ENCODE peak calls at places on chromosomes 11 and 22, in seven cellular contexts. B, U, L, N, X, M and S are unnamed samples.

GRCh38 chr22:43008509-43008908 is 6.4 kb downstream of the PACSIN2 start:
- DNase-seq in L (peak; percentile 22), X (no peak), B (no peak), M (no peak), U (no peak), N (no peak), S (no peak)

GRCh38 chr11:73173755-73174494 is 31.8 kb upstream of the FCHSD2 start:
- DNase-seq in X (peak; percentile 78), U (no peak), B (peak; percentile 78), M (peak; percentile 25), L (peak; percentile 96), N (peak; percentile 56), S (peak; percentile 71)

GRCh38 chr11:14687456-14687855 is 43.9 kb downstream of the PDE3B start:
- DNase-seq in L (no peak), N (no peak), M (no peak), U (no peak), B (peak; percentile 61), X (no peak), S (no peak)

GRCh38 chr22:38272373-38273134 is at the start of gene TMEM184B:
- DNase-seq in N (peak; percentile 86), U (peak; percentile 18), B (peak; percentile 79), L (peak; percentile 86), X (peak; percentile 72), M (peak; percentile 58), S (peak; percentile 63)

GRCh38 chr22:33796494-33796893 is 123.8 kb downstream of the LARGE1 start:
- DNase-seq in N (no peak), B (no peak), X (no peak), M (no peak), U (no peak), L (no peak), S (no peak)

GRCh38 chr11:81707881-81708280 is 1025.8 kb downstream of the FAM181B start:
- DNase-seq in B (no peak), L (no peak), N (no peak), M (no peak), X (no peak), U (no peak), S (no peak)

GRCh38 chr11:17611049-17611448 is 64.0 kb downstream of the OTOG start:
- DNase-seq in B (no peak), N (no peak), X (no peak), L (no peak), M (no peak), U (no peak), S (no peak)

GRCh38 chr11:70605846-70606245 is 207.5 kb downstream of the CTTN start:
- DNase-seq in U (no peak), L (no peak), B (no peak), X (no peak), N (no peak), M (no peak), S (no peak)

GRCh38 chr11:4071828-4072421 is 22.7 kb upstream of the RRM1 start:
- DNase-seq in U (no peak), N (no peak), X (no peak), B (no peak), M (no peak), L (no peak), S (no peak)

GRCh38 chr22:19218541-19219233 is 40.2 kb upstream of the SLC25A1 start:
- DNase-seq in M (no peak), U (no peak), X (peak; percentile 88), B (no peak), L (no peak), N (no peak), S (no peak)

GRCh38 chr11:2271077-2271326 is 614 bp upstream of the ASCL2 start:
- DNase-seq in L (peak; percentile 68), U (no peak), N (peak; percentile 42), M (no peak), B (peak; percentile 39), X (no peak), S (no peak)

GRCh38 chr11:45210846-45211245 is 64.4 kb downstream of the PRDM11 start:
- DNase-seq in N (no peak), U (no peak), L (no peak), B (peak; percentile 20), X (no peak), M (no peak), S (no peak)

GRCh38 chr11:59810911-59811259 is 307 bp upstream of the MRPL16 start:
- DNase-seq in M (no peak), U (no peak), L (no peak), B (no peak), N (no peak), X (no peak), S (no peak)

GRCh38 chr11:2564008-2564530 is 119.3 kb downstream of the KCNQ1 start:
- DNase-seq in B (no peak), L (no peak), U (no peak), X (no peak), M (no peak), N (no peak), S (peak; percentile 77)

GRCh38 chr22:46969961-46970360 is 207.5 kb downstream of the TBC1D22A start:
- DNase-seq in M (no peak), N (no peak), U (no peak), L (no peak), X (no peak), B (no peak), S (no peak)

GRCh38 chr11:96173906-96174305 is 169.1 kb downstream of the MAML2 start:
- DNase-seq in M (no peak), X (no peak), L (no peak), U (no peak), N (no peak), B (no peak), S (no peak)

GRCh38 chr22:44869196-44869595 is 116.8 kb downstream of the ARHGAP8 start:
- DNase-seq in M (peak; percentile 12), U (no peak), N (no peak), B (no peak), L (no peak), X (no peak), S (no peak)

GRCh38 chr11:119491753-119492455 is 68.9 kb upstream of the THY1 start:
- DNase-seq in M (peak; percentile 12), X (no peak), N (no peak), U (no peak), B (no peak), L (no peak), S (no peak)

GRCh38 chr22:46596032-46596441 is 24.1 kb upstream of the GRAMD4 start:
- DNase-seq in M (no peak), X (peak; percentile 76), U (no peak), B (no peak), N (no peak), L (no peak), S (peak; percentile 94)

DNA sequence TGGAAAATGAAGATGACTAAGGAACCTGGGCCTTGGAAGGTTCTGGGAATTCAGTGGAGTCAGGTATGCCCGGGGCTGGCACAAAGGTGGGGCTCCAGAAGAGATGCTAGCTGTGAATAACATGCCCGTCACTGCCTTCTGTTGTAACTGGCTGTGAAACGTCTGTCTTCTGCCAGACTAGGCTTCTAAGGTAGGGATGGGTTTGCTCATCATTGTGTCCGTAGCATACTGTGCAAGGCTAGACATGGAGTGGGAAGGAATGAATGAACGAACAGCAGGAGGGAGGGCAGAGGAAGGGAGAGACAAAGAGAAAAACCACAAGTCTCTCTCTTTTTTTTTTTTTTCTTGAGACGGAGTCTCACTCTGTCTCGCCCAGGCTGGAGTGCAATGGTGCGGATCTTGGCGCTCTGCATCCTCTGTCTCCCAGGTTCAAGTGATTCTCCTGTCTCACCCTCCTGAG is 327.4 kb downstream of the MN1 start:
- DNase-seq in M (no peak), U (no peak), N (no peak), B (no peak), L (no peak), X (no peak), S (no peak)
- H3K36me3 ChIP-seq in M (no peaks in the 10 kb centered on the region), U (no peaks in the 10 kb centered on the region), N (no peaks in the 10 kb centered on the region), B (no peaks in the 10 kb centered on the region), L (no peaks in the 10 kb centered on the region), X (no peaks in the 10 kb centered on the region), S (no peaks in the 10 kb centered on the region)

DNA sequence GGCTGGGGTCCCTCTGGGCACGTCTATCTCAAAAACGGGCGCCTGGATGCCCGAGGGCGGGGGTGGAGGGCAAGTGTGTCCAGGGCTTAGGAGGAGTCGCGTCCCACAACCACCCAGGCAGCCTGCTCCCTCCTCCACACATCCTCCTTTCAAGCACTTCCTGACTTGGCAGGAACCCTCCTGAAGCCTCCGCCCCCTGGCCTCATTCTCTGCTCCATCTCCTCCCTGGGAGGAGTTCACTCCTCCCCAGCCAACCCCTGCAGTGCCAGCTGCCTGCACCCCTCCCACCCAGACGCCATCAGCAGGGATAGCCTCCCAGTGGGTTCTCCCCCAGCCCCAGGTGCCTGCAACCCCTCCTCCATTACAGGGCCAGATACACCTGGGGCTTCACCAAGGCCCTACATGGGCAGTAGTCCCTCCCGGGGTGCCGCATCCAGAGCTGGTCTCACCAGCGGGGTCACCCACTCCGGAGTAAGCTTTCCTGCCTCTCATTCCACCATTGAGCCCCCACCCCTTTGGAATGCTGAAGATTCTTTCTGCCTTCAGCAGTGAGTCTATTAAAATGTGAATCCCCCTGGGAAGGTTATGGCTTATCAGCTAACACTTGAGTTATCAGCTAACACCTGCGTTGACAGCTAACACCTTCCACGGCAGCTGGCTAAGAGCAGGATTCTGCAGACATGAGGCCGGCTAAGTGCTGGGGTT is 24.4 kb downstream of the RTN4R start:
- DNase-seq in X (no peak), U (no peak), N (peak; percentile 35), M (peak; percentile 71), L (no peak), B (peak; percentile 50), S (peak; percentile 86)
- TF ChIP-seq POLR2A in X (no peak), U (no peak), N (no peak), M (no peak), L (no peak), B (no peak), S (no peak)

GRCh38 chr22:26553056-26553752 is 36.7 kb downstream of the TPST2 start:
- DNase-seq in X (no peak), U (no peak), N (no peak), L (no peak), M (peak; percentile 94), B (peak; percentile 87), S (no peak)

GRCh38 chr22:26550498-26551033 is 38.3 kb upstream of the TFIP11 start:
- DNase-seq in X (peak; percentile 49), U (no peak), M (peak; percentile 98), N (no peak), B (peak; percentile 76), L (peak; percentile 93), S (peak; percentile 89)

GRCh38 chr22:26549902-26550497 is 37.7 kb upstream of the TFIP11 start:
- DNase-seq in X (no peak), M (no peak), L (no peak), U (no peak), N (no peak), B (no peak), S (no peak)

GRCh38 chr22:26551568-26551967 is 38.4 kb downstream of the TPST2 start:
- DNase-seq in B (no peak), U (no peak), M (no peak), L (no peak), X (no peak), N (no peak), S (no peak)

DNA sequence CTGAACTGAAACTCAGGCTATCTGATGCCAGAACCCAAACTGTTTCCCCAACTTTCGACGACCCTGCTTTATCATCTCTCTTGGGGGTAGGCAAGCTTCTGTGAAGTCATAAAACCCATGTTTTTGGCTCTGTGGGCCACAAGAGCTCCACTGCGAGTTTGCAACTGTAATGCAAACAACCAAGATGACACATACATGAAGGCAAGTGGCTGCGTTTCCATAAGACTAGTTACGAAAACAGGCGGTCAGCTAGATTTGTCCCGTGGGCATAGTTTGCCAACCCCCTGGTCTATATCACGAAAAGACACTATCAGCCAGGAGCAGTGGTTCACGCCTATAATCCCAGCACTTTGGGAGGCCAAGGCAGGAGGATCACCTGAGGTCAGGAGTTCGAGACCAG is 37.5 kb downstream of the TPST2 start:
- DNase-seq in X (no peak), M (peak; percentile 73), U (no peak), B (no peak), L (no peak), N (no peak), S (no peak)
- H3K4me1 ChIP-seq in X (peaks cover 57% of the 10 kb centered on the region), M (peaks cover 23% of the 10 kb centered on the region), U (peaks cover 13% of the 10 kb centered on the region), B (peaks cover 86% of the 10 kb centered on the region), L (no peaks in the 10 kb centered on the region), N (no peaks in the 10 kb centered on the region), S (peaks cover 34% of the 10 kb centered on the region)

GRCh38 chr22:31615481-31615840 is 46.6 kb downstream of the PISD start:
- DNase-seq in U (no peak), X (no peak), B (no peak), L (no peak), N (no peak), M (no peak), S (no peak)
- H3K36me3 ChIP-seq in U (peaks cover 16% of the 10 kb centered on the region), X (no peaks in the 10 kb centered on the region), B (peaks cover 13% of the 10 kb centered on the region), L (no peaks in the 10 kb centered on the region), N (peaks cover 26% of the 10 kb centered on the region), M (peaks cover 31% of the 10 kb centered on the region), S (peaks cover 35% of the 10 kb centered on the region)